ENCODE peak calls at places on chromosomes 3 and 15, in ten cellular contexts. One of them, this sample, is unnamed.

GRCh38 chr3:14401692-14402303 is 608 bp upstream of the SLC6A6 start:
- DNase-seq in uterus: no peak
- DNase-seq in A549: no peak
- DNase-seq in endothelial cell: no peak
- DNase-seq in EH: no peak
- DNase-seq in PC-3: no peak
- DNase-seq in stimulated activated CD4-positive, alpha-beta T cell treated with anti-CD3 and anti-CD28 coated beads, Interleukin-12 subunit alpha, Interleukin-12 subunit beta, amount 100 ng/mL, for 4 hours: no peak
- DNase-seq in left ventricle myocardium inferior: no peak
- DNase-seq in activated T-cell treated with anti-CD3 and anti-CD28 coated beads, Interleukin-2, amount 50 U/mL, for 4 hours: no peak
- DNase-seq in HFFc6: no peak
- DNase-seq in this sample: no peak

GRCh38 chr3:192957441-192957951 is 39.8 kb upstream of the MB21D2 start:
- DNase-seq in uterus: peak; percentile 29
- DNase-seq in A549: no peak
- DNase-seq in endothelial cell: no peak
- DNase-seq in EH: peak; percentile 88
- DNase-seq in PC-3: peak; percentile 74
- DNase-seq in stimulated activated CD4-positive, alpha-beta T cell treated with anti-CD3 and anti-CD28 coated beads, Interleukin-12 subunit alpha, Interleukin-12 subunit beta, amount 100 ng/mL, for 4 hours: no peak
- DNase-seq in left ventricle myocardium inferior: peak; percentile 25
- DNase-seq in activated T-cell treated with anti-CD3 and anti-CD28 coated beads, Interleukin-2, amount 50 U/mL, for 4 hours: no peak
- DNase-seq in HFFc6: peak; percentile 78
- DNase-seq in this sample: peak; percentile 37

GRCh38 chr15:69876030-69876429 is 221.7 kb downstream of the TLE3 start:
- DNase-seq in uterus: no peak
- DNase-seq in A549: no peak
- DNase-seq in endothelial cell: no peak
- DNase-seq in EH: no peak
- DNase-seq in PC-3: no peak
- DNase-seq in stimulated activated CD4-positive, alpha-beta T cell treated with anti-CD3 and anti-CD28 coated beads, Interleukin-12 subunit alpha, Interleukin-12 subunit beta, amount 100 ng/mL, for 4 hours: no peak
- DNase-seq in left ventricle myocardium inferior: no peak
- DNase-seq in activated T-cell treated with anti-CD3 and anti-CD28 coated beads, Interleukin-2, amount 50 U/mL, for 4 hours: no peak
- DNase-seq in HFFc6: no peak
- DNase-seq in this sample: no peak

GRCh38 chr3:113783980-113784379 is 37.1 kb downstream of the ATP6V1A start:
- DNase-seq in uterus: no peak
- DNase-seq in A549: no peak
- DNase-seq in endothelial cell: peak; percentile 12
- DNase-seq in EH: peak; percentile 66
- DNase-seq in PC-3: no peak
- DNase-seq in stimulated activated CD4-positive, alpha-beta T cell treated with anti-CD3 and anti-CD28 coated beads, Interleukin-12 subunit alpha, Interleukin-12 subunit beta, amount 100 ng/mL, for 4 hours: no peak
- DNase-seq in left ventricle myocardium inferior: no peak
- DNase-seq in activated T-cell treated with anti-CD3 and anti-CD28 coated beads, Interleukin-2, amount 50 U/mL, for 4 hours: no peak
- DNase-seq in HFFc6: no peak
- DNase-seq in this sample: no peak

GRCh38 chr15:77851696-77852095 is 219.0 kb upstream of the LINGO1 start:
- DNase-seq in uterus: no peak
- DNase-seq in A549: no peak
- DNase-seq in endothelial cell: no peak
- DNase-seq in EH: no peak
- DNase-seq in PC-3: no peak
- DNase-seq in stimulated activated CD4-positive, alpha-beta T cell treated with anti-CD3 and anti-CD28 coated beads, Interleukin-12 subunit alpha, Interleukin-12 subunit beta, amount 100 ng/mL, for 4 hours: no peak
- DNase-seq in left ventricle myocardium inferior: no peak
- DNase-seq in activated T-cell treated with anti-CD3 and anti-CD28 coated beads, Interleukin-2, amount 50 U/mL, for 4 hours: no peak
- DNase-seq in HFFc6: no peak
- DNase-seq in this sample: peak; percentile 94

GRCh38 chr15:67119238-67119846 is 53.9 kb downstream of the SMAD3 start:
- DNase-seq in uterus: no peak
- DNase-seq in A549: no peak
- DNase-seq in endothelial cell: no peak
- DNase-seq in EH: no peak
- DNase-seq in PC-3: no peak
- DNase-seq in stimulated activated CD4-positive, alpha-beta T cell treated with anti-CD3 and anti-CD28 coated beads, Interleukin-12 subunit alpha, Interleukin-12 subunit beta, amount 100 ng/mL, for 4 hours: no peak
- DNase-seq in left ventricle myocardium inferior: no peak
- DNase-seq in activated T-cell treated with anti-CD3 and anti-CD28 coated beads, Interleukin-2, amount 50 U/mL, for 4 hours: no peak
- DNase-seq in HFFc6: no peak
- DNase-seq in this sample: no peak

GRCh38 chr15:34182942-34183341 is 27.0 kb downstream of the KATNBL1 start:
- DNase-seq in uterus: no peak
- DNase-seq in A549: no peak
- DNase-seq in endothelial cell: no peak
- DNase-seq in EH: no peak
- DNase-seq in PC-3: peak; percentile 27
- DNase-seq in stimulated activated CD4-positive, alpha-beta T cell treated with anti-CD3 and anti-CD28 coated beads, Interleukin-12 subunit alpha, Interleukin-12 subunit beta, amount 100 ng/mL, for 4 hours: no peak
- DNase-seq in left ventricle myocardium inferior: no peak
- DNase-seq in activated T-cell treated with anti-CD3 and anti-CD28 coated beads, Interleukin-2, amount 50 U/mL, for 4 hours: no peak
- DNase-seq in HFFc6: no peak
- DNase-seq in this sample: peak; percentile 48

GRCh38 chr3:8900065-8900464 is 63.2 kb downstream of the RAD18 start:
- DNase-seq in uterus: no peak
- DNase-seq in A549: no peak
- DNase-seq in endothelial cell: no peak
- DNase-seq in EH: peak; percentile 76
- DNase-seq in PC-3: peak; percentile 14
- DNase-seq in stimulated activated CD4-positive, alpha-beta T cell treated with anti-CD3 and anti-CD28 coated beads, Interleukin-12 subunit alpha, Interleukin-12 subunit beta, amount 100 ng/mL, for 4 hours: no peak
- DNase-seq in left ventricle myocardium inferior: no peak
- DNase-seq in activated T-cell treated with anti-CD3 and anti-CD28 coated beads, Interleukin-2, amount 50 U/mL, for 4 hours: no peak
- DNase-seq in HFFc6: peak; percentile 41
- DNase-seq in this sample: no peak

GRCh38 chr15:41832875-41833274 is 5.0 kb downstream of the JMJD7 start:
- DNase-seq in uterus: no peak
- DNase-seq in A549: no peak
- DNase-seq in endothelial cell: no peak
- DNase-seq in EH: no peak
- DNase-seq in PC-3: peak; percentile 81
- DNase-seq in stimulated activated CD4-positive, alpha-beta T cell treated with anti-CD3 and anti-CD28 coated beads, Interleukin-12 subunit alpha, Interleukin-12 subunit beta, amount 100 ng/mL, for 4 hours: no peak
- DNase-seq in left ventricle myocardium inferior: no peak
- DNase-seq in activated T-cell treated with anti-CD3 and anti-CD28 coated beads, Interleukin-2, amount 50 U/mL, for 4 hours: no peak
- DNase-seq in HFFc6: no peak
- DNase-seq in this sample: peak; percentile 84

GRCh38 chr3:46551615-46552014 is 14.5 kb downstream of the LRRC2 start:
- DNase-seq in uterus: no peak
- DNase-seq in A549: no peak
- DNase-seq in endothelial cell: no peak
- DNase-seq in EH: no peak
- DNase-seq in PC-3: peak; percentile 59
- DNase-seq in stimulated activated CD4-positive, alpha-beta T cell treated with anti-CD3 and anti-CD28 coated beads, Interleukin-12 subunit alpha, Interleukin-12 subunit beta, amount 100 ng/mL, for 4 hours: no peak
- DNase-seq in left ventricle myocardium inferior: no peak
- DNase-seq in activated T-cell treated with anti-CD3 and anti-CD28 coated beads, Interleukin-2, amount 50 U/mL, for 4 hours: no peak
- DNase-seq in HFFc6: no peak
- DNase-seq in this sample: no peak

GRCh38 chr15:41621200-41622193 is 38.7 kb upstream of the MGA start:
- DNase-seq in uterus: peak; percentile 84
- DNase-seq in A549: peak; percentile 89
- DNase-seq in endothelial cell: peak; percentile 81
- DNase-seq in EH: peak; percentile 75
- DNase-seq in PC-3: peak; percentile 54
- DNase-seq in stimulated activated CD4-positive, alpha-beta T cell treated with anti-CD3 and anti-CD28 coated beads, Interleukin-12 subunit alpha, Interleukin-12 subunit beta, amount 100 ng/mL, for 4 hours: peak; percentile 71
- DNase-seq in left ventricle myocardium inferior: peak; percentile 73
- DNase-seq in activated T-cell treated with anti-CD3 and anti-CD28 coated beads, Interleukin-2, amount 50 U/mL, for 4 hours: peak; percentile 81
- DNase-seq in HFFc6: peak; percentile 60
- DNase-seq in this sample: peak; percentile 84

This sample was measured in kidney tubule cell.